ENCODE peak calls at places on chromosome 21, in four cellular contexts. D is mesenchymal stem cell, V is H1, U is IMR-90. I is an unnamed sample.

GRCh38 chr21:34200288-34200905 is 127.0 kb downstream of the MRPS6 start:
- DNase-seq in U (no peak), D (peak; percentile 60), V (no peak), I (no peak)

GRCh38 chr21:35172231-35172630 is 123.1 kb upstream of the RUNX1 start:
- DNase-seq in U (no peak), D (no peak), V (no peak), I (no peak)

GRCh38 chr21:25735895-25736597 is 1.3 kb downstream of the GABPA start:
- DNase-seq in V (no peak), D (peak; percentile 61), U (peak; percentile 42), I (no peak)

GRCh38 chr21:32456497-32456918 is 44.0 kb downstream of the EVA1C start:
- DNase-seq in V (no peak), D (no peak), U (peak; percentile 84), I (no peak)

GRCh38 chr21:34553199-34553952 is 41.4 kb upstream of the KCNE1 start:
- DNase-seq in U (peak; percentile 82), D (peak; percentile 77), V (no peak), I (no peak)

GRCh38 chr21:37917612-37918011 is 1.4 kb upstream of the KCNJ6 start:
- DNase-seq in D (peak; percentile 69), V (no peak), U (peak; percentile 87), I (no peak)

GRCh38 chr21:38322551-38322950 is 65.8 kb downstream of the KCNJ15 start:
- DNase-seq in U (peak; percentile 63), V (no peak), D (peak; percentile 36), I (no peak)

GRCh38 chr21:32578107-32578691 is 7.1 kb downstream of the TCP10L start:
- DNase-seq in D (no peak), U (peak; percentile 9), V (peak; percentile 70), I (no peak)

GRCh38 chr21:29298348-29299045 is at the start of gene BACH1:
- DNase-seq in U (peak; percentile 91), D (peak; percentile 92), V (peak; percentile 93), I (peak; percentile 84)
- H2BK15ac ChIP-seq in U (peak within 1 kb of the TSS; percentile 58), D (peak within 1 kb of the TSS; percentile 75), V (no peak within 1 kb of the TSS), I (peak within 1 kb of the TSS; percentile 90)

GRCh38 chr21:15929536-15929935 is 199.8 kb downstream of the USP25 start:
- DNase-seq in V (no peak), D (no peak), U (no peak), I (no peak)

GRCh38 chr21:15932681-15933200 is 203.0 kb downstream of the USP25 start:
- DNase-seq in U (no peak), D (no peak), V (no peak), I (no peak)

DNA sequence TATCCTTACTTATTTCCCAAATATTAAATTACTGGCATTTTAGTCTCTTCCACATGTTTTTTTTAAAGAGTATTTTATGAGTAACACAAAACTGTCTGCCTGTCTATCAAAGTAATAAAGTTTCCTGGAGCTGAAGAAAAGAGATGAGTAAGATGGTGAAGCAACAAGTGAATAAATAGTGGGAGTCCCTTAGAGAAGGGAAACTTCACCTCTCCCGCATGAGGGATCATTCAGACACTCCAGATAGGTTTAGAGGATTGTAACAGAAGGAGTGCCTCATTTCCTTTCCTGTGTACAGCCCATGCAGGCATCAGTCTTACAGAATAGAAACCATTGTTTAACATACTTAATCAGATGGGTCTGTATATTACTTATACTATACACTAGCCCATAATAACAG is 205.7 kb downstream of the USP25 start:
- DNase-seq in U (no peak), D (no peak), V (no peak), I (no peak)
- H2BK15ac ChIP-seq in U (no peak overlapping the region), D (no peak overlapping the region), V (no peak overlapping the region), I (no peak overlapping the region)

GRCh38 chr21:46183910-46184624 is at the start of gene SPATC1L:
- DNase-seq in D (peak; percentile 86), V (peak; percentile 74), U (peak; percentile 83), I (peak; percentile 71)

GRCh38 chr21:46184625-46185555 is 631 bp upstream of the SPATC1L start:
- DNase-seq in U (peak; percentile 75), V (peak; percentile 89), D (peak; percentile 94), I (peak; percentile 95)

GRCh38 chr21:46187814-46188213 is 3.6 kb upstream of the SPATC1L start:
- DNase-seq in V (no peak), D (no peak), U (no peak), I (no peak)

GRCh38 chr21:46187251-46187650 is 3.0 kb upstream of the SPATC1L start:
- DNase-seq in D (no peak), U (no peak), V (no peak), I (no peak)

DNA sequence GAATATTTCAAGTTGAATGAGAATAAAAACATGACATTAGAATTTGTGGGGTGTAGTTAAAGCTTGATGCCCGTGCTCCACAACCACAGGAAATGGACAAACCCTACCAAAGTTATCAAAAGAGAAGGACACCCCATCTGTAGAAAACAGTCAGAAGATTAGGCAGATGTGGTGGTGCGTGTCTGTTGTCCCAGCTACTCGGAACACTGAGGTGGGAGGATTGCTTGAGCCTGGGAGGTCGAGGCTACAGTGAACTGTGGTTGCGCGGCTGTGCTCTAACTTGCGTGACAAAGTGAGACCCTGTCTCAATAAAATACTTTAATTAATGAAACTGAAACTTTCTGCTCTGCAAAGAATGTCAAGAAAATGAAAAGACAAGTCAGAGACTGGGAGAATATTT is 1.5 kb upstream of the SPATC1L start:
- DNase-seq in D (no peak), V (no peak), U (no peak), I (no peak)
- H2BK15ac ChIP-seq in D (no peak overlapping the region), V (peak overlapping the region; percentile 72), U (no peak overlapping the region), I (no peak overlapping the region)

GRCh38 chr21:43937898-43938309 is 72.9 kb downstream of the AGPAT3 start:
- DNase-seq in U (no peak), V (no peak), D (no peak), I (no peak)

GRCh38 chr21:43940329-43940653 is 71.8 kb upstream of the TRAPPC10 start:
- DNase-seq in D (no peak), U (no peak), V (no peak), I (no peak)

GRCh38 chr21:43937051-43937832 is 72.2 kb downstream of the AGPAT3 start:
- DNase-seq in V (no peak), D (no peak), U (no peak), I (no peak)

GRCh38 chr21:43939443-43940328 is 72.4 kb upstream of the TRAPPC10 start:
- DNase-seq in V (peak; percentile 47), U (no peak), D (no peak), I (no peak)

DNA sequence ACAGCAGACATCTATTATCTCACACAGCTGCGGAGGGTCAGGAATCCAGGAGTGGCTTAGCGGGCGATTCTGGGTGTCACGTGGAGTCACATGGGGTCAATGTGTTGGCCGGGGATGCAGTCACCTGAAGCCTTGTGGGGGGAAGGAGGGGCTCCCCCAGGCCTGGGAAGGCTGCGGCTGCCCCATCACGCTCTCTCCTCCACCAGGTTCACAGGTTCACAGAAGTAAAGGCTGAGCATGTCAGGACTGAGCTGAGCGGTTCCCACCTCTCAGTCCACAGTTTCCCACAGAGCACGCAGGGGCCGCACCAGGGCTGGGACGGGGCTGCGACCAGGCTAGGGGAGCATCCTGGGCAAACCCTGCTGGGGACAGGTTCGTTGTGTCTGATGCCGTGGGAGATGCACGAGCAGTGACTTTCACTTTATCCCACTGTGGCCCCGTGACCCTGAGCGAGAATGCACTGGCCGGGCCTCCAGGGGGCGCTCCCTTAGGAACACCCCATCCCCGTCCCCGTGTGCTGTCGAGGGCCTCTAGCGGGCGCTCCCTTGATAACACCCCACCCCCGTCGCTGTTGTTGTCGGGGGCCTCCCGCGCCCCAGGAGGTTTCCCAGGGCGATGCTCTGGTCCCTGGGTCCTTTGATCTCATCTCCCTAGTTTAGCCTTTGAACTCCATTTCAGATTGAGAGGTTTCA is 73.2 kb upstream of the TRAPPC10 start:
- DNase-seq in V (peak; percentile 96), D (peak; percentile 85), U (peak; percentile 59), I (peak; percentile 71)
- H2BK15ac ChIP-seq in V (no peak overlapping the region), D (no peak overlapping the region), U (no peak overlapping the region), I (peak overlapping the region; percentile 64)

GRCh38 chr21:42155045-42155855 is 63.7 kb upstream of the ABCG1 start:
- DNase-seq in D (no peak), V (no peak), U (no peak), I (no peak)
- H2BK15ac ChIP-seq in D (no peak overlapping the region), V (no peak overlapping the region), U (no peak overlapping the region), I (no peak overlapping the region)

DNA sequence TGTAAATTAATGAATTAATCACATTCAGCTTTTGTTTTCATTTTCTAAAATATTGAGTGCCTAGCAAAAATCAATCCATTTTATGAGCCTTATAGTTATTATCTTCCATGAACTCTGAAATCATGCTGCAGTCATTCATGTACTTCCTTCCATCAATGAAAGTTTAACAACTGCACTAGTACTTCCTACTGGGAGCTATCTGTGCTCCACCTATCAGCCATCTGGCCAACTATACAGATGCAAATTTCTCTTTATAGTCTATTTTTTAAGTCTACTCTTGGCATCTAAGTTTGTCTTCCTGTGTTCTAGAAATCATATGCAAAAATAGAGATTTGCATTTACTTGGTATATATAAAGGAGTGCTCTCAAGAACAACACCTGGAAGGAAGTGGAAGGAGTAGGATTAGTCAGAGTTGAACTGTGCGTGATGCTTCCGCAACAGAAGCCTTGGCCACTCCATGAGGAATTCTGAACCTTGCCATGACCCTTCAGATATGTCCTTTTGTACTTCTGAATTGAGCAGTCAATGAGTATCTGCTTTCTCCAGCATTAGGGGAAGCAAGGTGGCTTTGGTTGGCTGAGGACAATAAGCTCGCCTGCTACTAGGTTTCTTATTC is 403.2 kb upstream of the ADAMTS5 start:
- DNase-seq in U (no peak), D (no peak), V (no peak), I (no peak)
- H2BK15ac ChIP-seq in U (peak overlapping the region; percentile 30), D (no peak overlapping the region), V (no peak overlapping the region), I (no peak overlapping the region)

DNA sequence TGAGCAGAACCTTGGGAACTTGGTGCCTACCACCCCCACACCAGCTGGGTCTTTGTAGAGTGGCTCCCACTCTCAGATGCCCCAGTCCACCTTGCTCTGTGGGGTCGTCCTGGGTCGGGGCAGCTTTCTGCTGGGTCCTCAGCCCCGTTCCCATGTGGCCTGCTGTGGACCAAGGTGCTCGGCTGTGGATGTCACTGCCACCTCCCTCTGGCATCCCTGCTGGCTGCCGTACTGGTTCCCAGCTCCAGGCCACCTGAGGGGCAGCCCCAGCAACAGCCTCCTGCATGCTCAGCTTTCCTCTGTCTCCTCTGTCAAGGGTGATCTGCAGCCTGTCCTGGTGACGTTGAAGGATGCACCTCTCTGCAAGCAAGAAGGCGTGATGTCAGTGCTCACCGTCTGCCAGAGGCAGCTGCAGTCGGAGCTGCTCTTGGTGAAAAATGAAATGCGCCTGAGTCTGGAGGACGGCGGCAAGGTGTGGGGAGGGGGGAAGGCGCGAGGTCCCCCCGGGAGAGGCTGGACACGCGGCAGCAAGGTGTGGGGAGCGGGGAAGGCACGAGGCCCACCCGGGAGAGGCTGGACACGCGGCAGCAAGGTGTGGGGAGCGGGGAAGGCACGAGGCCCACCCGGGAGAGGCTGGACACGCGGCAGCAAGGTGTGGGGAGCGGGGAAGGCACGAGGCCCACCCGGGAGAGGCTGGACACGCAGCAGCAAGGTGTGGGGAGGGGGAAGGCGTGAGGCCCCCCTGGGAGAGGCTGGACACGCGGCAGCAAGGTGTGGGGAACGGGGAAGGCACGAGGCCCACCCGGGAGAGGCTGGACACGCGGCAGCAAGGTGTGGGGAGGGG is 45.9 kb upstream of the DIP2A start:
- DNase-seq in D (no peak), V (no peak), U (no peak), I (no peak)
- H2BK15ac ChIP-seq in D (no peak overlapping the region), V (no peak overlapping the region), U (no peak overlapping the region), I (no peak overlapping the region)

GRCh38 chr21:45887121-45887611 is 94.4 kb upstream of the COL6A1 start:
- DNase-seq in D (peak; percentile 65), V (no peak), U (no peak), I (no peak)
- H2BK15ac ChIP-seq in D (no peak overlapping the region), V (no peak overlapping the region), U (no peak overlapping the region), I (no peak overlapping the region)

I was measured in neuronal stem cell.